ENCODE peak calls at places on chromosomes 12 and 14, in four cellular contexts. H is sigmoid colon, V is Peyer's patch, B is prostate gland. N is an unnamed sample. For H3K4me1 and H3K27me3, the result is how much of the 10 kb centered on the place peaks cover.

GRCh38 chr12:82963961-82964360 is 277.3 kb downstream of the TMTC2 start:
- DNase-seq in H (no peak), V (no peak), B (no peak), N (no peak)

GRCh38 chr14:51129130-51129529 is 34.2 kb upstream of the TRIM9 start:
- DNase-seq in H (no peak), V (no peak), B (no peak), N (no peak)

GRCh38 chr12:11658796-11659195 is 9.3 kb downstream of the ETV6 start:
- DNase-seq in H (no peak), V (no peak), B (no peak), N (no peak)

GRCh38 chr12:96981053-96981452 is 74.0 kb downstream of the NEDD1 start:
- DNase-seq in H (no peak), V (no peak), B (no peak), N (peak)

GRCh38 chr12:130086248-130086647 is 76.0 kb upstream of the FZD10 start:
- DNase-seq in H (no peak), V (no peak), B (no peak), N (no peak)

GRCh38 chr12:124296295-124296915 is 1.5 kb downstream of the RFLNA start:
- DNase-seq in H (no peak), V (no peak), B (no peak), N (no peak)

GRCh38 chr12:88305491-88305890 is 163.4 kb downstream of the TMTC3 start:
- DNase-seq in H (no peak), V (no peak), B (no peak), N (no peak)

GRCh38 chr14:36519431-36520321 is at the start of gene NKX2-1:
- DNase-seq in H (no peak), V (no peak), B (no peak), N (no peak)

GRCh38 chr14:60753264-60754126 is 18.9 kb downstream of the MNAT1 start:
- DNase-seq in H (no peak), V (peak), B (no peak), N (no peak)

GRCh38 chr12:105596731-105597130 is 266.2 kb downstream of the C12orf75 start:
- DNase-seq in H (no peak), V (no peak), B (no peak), N (no peak)

GRCh38 chr14:104359301-104359968 is 220.1 kb upstream of the C14orf180 start:
- DNase-seq in H (peak), V (no peak), B (no peak), N (no peak)

GRCh38 chr12:14723763-14724162 is 27.4 kb upstream of the GUCY2C start:
- DNase-seq in H (peak), V (peak), B (peak), N (peak)

GRCh38 chr12:116354534-116354933 is 77.0 kb upstream of the MED13L start:
- DNase-seq in H (no peak), V (no peak), B (no peak), N (no peak)

GRCh38 chr12:21725731-21726130 is 48.8 kb downstream of the KCNJ8 start:
- DNase-seq in H (no peak), V (no peak), B (peak), N (no peak)

GRCh38 chr14:30482270-30482669 is 76.7 kb upstream of the G2E3 start:
- DNase-seq in H (no peak), V (no peak), B (no peak), N (no peak)

GRCh38 chr14:59897757-59898383 is 22.1 kb upstream of the LRRC9 start:
- DNase-seq in H (no peak), V (no peak), B (peak), N (no peak)

GRCh38 chr14:103313704-103314103 is 20.3 kb upstream of the EIF5 start:
- DNase-seq in H (no peak), V (no peak), B (no peak), N (no peak)

GRCh38 chr14:67456732-67457131 is 31.8 kb downstream of the TMEM229B start:
- DNase-seq in H (no peak), V (no peak), B (no peak), N (no peak)

GRCh38 chr14:77039285-77040058 is 11.0 kb upstream of the IRF2BPL start:
- DNase-seq in H (no peak), V (no peak), B (no peak), N (no peak)

GRCh38 chr14:77040995-77041744 is 12.7 kb upstream of the IRF2BPL start:
- DNase-seq in H (peak), V (peak), B (no peak), N (peak)

GRCh38 chr14:77040059-77040308 is 11.5 kb upstream of the IRF2BPL start:
- DNase-seq in H (no peak), V (no peak), B (no peak), N (no peak)

GRCh38 chr14:77041837-77042557 is 13.5 kb upstream of the IRF2BPL start:
- DNase-seq in H (peak), V (no peak), B (peak), N (peak)

DNA sequence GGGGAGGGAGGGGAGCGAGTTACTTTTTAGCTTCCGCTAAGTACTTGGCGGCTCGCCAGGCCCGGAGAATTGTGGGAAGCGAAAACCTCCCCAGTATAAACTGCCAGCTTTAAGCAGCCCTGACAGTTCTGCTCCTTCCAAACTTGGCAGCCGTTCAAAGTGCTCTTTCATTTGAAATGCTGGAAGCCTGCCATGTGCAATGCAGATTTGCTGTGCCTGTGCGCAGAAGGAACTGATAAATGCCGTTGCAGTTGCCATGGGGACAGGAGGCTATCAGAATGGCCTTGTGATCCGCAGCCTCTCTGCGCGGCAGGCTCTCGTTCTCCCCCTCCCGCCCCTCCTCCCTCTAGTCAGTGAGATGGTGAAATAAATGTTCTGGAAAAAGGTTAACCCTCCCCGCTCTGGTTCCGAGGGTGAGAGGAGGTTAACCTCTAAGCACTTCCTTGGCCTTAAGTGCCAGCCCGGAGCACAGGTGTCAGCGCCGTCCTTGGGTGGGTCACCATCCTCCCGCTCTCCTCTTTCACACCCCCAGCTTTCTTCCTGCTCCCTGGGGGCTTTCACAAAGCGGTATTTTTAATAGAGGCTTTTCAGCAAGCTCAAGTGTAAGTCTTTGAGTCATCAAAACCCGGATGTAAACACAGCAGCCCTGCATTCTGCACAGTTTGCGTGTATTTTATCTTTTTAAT is 11.9 kb upstream of the IRF2BPL start:
- DNase-seq in H (peak), V (peak), B (peak), N (peak)
- H3K4me1 ChIP-seq in H (half or more), V (under half), B (under half), N (under half)

GRCh38 chr12:132525833-132526455 is 36.0 kb downstream of the FBRSL1 start:
- DNase-seq in H (no peak), V (no peak), B (no peak), N (no peak)

GRCh38 chr12:132529156-132529839 is 39.3 kb downstream of the FBRSL1 start:
- DNase-seq in H (no peak), V (no peak), B (no peak), N (no peak)

GRCh38 chr12:132527883-132528264 is 37.9 kb downstream of the FBRSL1 start:
- DNase-seq in H (no peak), V (no peak), B (no peak), N (no peak)

GRCh38 chr12:132528564-132529106 is 38.7 kb downstream of the FBRSL1 start:
- DNase-seq in H (no peak), V (no peak), B (no peak), N (no peak)

GRCh38 chr12:132527186-132527882 is 37.4 kb downstream of the FBRSL1 start:
- DNase-seq in H (no peak), V (no peak), B (no peak), N (no peak)
- H3K27me3 ChIP-seq in H (under half), V (under half), B (under half), N (under half)

DNA sequence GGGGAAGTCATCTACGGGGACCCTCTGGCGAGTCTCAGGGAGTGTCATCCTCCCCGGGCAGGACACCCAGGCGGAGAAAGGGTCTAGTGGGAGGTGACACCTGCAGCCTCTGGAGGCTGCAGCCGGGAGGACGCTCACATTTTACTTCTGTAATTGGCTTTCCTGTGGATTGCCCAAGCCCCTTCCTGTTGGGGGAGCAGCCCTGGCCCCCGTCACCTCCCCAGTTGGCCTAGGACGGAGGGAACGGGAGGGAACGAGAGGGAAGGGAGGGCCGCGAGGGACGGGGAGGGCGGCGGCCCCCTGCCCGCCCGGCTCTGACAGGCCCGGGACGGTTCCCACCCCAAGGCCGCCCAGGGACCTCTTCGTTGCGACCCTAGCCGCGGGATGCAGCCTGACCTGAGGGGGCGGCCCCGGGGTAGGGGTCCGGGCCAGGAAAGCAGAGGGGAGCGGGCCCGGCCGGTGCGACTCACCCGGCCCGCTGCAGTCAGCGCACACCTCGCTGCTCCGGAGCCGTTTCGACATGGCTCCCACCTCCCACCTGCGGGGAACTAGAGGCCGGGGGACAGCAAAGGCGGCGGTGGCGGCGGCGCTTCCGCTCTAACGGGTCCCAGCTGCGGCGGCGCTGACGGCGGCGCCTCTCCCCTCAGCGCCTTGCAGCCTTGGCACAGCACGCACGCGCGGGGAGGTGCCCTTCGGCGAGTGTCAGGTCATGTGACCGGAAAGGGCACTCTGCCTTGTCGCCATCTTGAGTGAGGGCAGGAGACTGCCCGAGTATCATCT is at the start of gene GIT2:
- DNase-seq in H (peak), V (peak), B (peak), N (peak)
- H3K4me1 ChIP-seq in H (under half), V (under half), B (under half), N (under half)

DNA sequence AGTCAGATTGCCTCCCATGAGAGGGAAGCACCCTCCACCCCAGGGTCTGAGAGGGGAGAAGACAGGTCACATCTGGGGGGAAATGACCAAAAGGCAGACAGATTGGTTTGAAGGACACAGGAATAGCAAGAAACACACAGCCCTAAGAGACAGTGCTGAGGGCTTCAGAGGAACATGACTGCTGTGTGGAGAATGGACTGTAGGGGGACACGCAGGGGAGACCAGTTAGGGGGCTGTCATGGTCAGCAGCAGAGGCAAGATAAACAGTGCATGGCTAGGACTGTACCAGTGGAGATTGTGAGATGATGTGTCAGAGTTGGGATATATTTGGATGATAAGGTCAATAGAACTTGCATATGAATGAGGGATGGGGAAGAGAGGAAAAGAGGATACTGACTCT is 19.7 kb downstream of the SMUG1 start:
- DNase-seq in H (no peak), V (no peak), B (no peak), N (no peak)
- H3K27me3 ChIP-seq in H (under half), V (under half), B (under half), N (under half)

GRCh38 chr14:80781968-80782367 is 159.6 kb downstream of the CEP128 start:
- DNase-seq in H (no peak), V (no peak), B (no peak), N (no peak)

GRCh38 chr14:80787876-80788275 is 153.7 kb downstream of the CEP128 start:
- DNase-seq in H (no peak), V (no peak), B (no peak), N (no peak)

DNA sequence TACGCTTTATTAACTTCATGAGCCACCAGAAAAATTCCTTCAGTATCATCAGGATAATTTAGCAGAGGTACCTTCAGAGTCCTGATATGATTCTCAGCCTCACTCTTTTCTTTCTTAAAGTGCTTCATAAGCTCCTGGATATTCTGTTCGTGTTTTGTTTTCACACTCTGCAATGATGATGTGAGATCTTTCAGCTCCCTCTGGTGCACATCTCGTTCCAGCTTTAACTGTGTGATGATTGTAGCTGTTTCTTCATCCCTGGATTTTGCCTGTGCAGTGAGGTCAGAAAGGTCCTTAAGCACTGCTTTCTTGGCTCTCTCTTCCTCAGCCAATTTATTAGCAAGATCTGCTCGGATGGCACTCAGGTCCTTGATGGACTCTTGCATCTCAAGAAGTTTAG is 156.7 kb downstream of the CEP128 start:
- DNase-seq in H (no peak), V (no peak), B (no peak), N (no peak)
- H3K4me1 ChIP-seq in H (under half), V (under half), B (under half), N (under half)